ENCODE peak calls at places on chromosome 13, in five cellular contexts. Y, V, W, X and A are unnamed samples.

GRCh38 chr13:71801781-71802180 is 65.2 kb downstream of the DACH1 start:
- DNase-seq in Y (no peak), V (no peak), W (no peak), X (no peak), A (no peak)

GRCh38 chr13:88707652-88708051 is 1036.5 kb downstream of the SLITRK5 start:
- DNase-seq in Y (no peak), V (no peak), W (no peak), X (no peak), A (no peak)

GRCh38 chr13:110396913-110397379 is 89.9 kb downstream of the COL4A2 start:
- DNase-seq in Y (peak), V (peak), W (peak), X (peak), A (peak)

GRCh38 chr13:60066206-60066605 is 97.5 kb downstream of the DIAPH3 start:
- DNase-seq in Y (no peak), V (no peak), W (no peak), X (no peak), A (no peak)

GRCh38 chr13:113654175-113654560 is 3.8 kb downstream of the ATP4B start:
- DNase-seq in Y (no peak), V (no peak), W (no peak), X (no peak), A (peak)

GRCh38 chr13:75812751-75813181 is 176.6 kb downstream of the LMO7 start:
- DNase-seq in Y (peak), V (no peak), W (no peak), X (peak), A (no peak)

GRCh38 chr13:84962849-84963248 is 836.4 kb downstream of the SLITRK6 start:
- DNase-seq in Y (no peak), V (no peak), W (no peak), X (no peak), A (no peak)

GRCh38 chr13:66532146-66532545 is 698.0 kb downstream of the PCDH9 start:
- DNase-seq in Y (peak), V (no peak), W (no peak), X (peak), A (peak)

GRCh38 chr13:66359393-66359792 is 870.7 kb downstream of the PCDH9 start:
- DNase-seq in Y (no peak), V (no peak), W (no peak), X (no peak), A (no peak)

GRCh38 chr13:71864094-71864980 is 2.7 kb downstream of the DACH1 start:
- DNase-seq in Y (peak), V (no peak), W (no peak), X (peak), A (peak)

GRCh38 chr13:75415720-75416119 is 66.2 kb downstream of the TBC1D4 start:
- DNase-seq in Y (peak), V (no peak), W (no peak), X (peak), A (peak)

GRCh38 chr13:89695343-89696257 is 1651.9 kb upstream of the MIR17HG start:
- DNase-seq in Y (peak), V (peak), W (no peak), X (peak), A (no peak)

GRCh38 chr13:100597253-100597652 is 8.7 kb upstream of the GGACT start:
- DNase-seq in Y (peak), V (no peak), W (no peak), X (peak), A (no peak)

GRCh38 chr13:99982741-99983400 is 1.3 kb downstream of the ZIC2 start:
- DNase-seq in Y (no peak), V (no peak), W (no peak), X (no peak), A (peak)

DNA sequence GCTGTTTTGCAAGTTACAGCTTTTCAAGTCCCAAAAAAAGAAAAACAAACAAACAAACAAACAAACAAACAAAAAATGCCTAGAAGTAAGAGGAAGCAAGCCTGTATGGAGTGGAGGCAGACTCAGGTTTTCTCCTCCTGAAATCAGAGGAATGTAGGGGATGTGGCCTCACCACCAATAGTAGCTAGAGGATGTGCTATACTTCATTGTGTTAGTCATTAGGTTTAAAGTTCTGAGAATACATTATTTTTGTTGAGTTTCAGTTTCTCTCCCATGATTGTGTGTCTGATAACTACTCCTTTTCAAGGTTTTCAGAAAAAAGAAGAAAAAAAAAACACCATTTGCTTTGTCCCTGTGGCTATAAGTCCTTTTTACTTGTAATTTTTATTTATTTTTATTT is 524.5 kb downstream of the GPC6 start:
- DNase-seq in Y (no peak), V (no peak), W (no peak), X (no peak), A (no peak)
- TF ChIP-seq CTCF in Y (no peak), V (no peak), W (no peak), X (no peak), A (no peak)

DNA sequence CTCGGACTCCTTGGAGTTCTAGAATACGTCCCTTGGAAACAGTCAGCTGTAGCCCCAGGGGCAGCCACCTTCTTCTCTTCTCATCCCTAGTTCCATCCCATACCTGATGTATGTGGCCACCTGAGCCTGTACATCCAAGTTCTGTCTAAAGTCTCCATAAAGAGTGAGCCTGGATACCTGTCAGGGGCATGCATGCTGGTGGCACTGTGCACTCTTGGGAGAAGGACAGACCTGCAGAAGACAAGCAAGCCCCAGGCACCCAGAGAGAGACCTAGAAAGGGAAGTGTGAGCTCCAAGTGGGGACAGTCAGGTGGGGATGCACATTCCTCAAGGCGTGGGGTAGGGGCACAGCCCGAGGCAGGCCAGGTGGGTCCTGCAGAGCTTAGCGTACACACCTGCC is 21.4 kb downstream of the SIAH3 start:
- DNase-seq in Y (no peak), V (no peak), W (no peak), X (no peak), A (no peak)
- TF ChIP-seq CTCF in Y (no peak), V (no peak), W (no peak), X (no peak), A (no peak)

GRCh38 chr13:27481766-27482165 is 31.4 kb upstream of the MTIF3 start:
- DNase-seq in Y (no peak), V (no peak), W (no peak), X (peak), A (no peak)

GRCh38 chr13:27472441-27472840 is 22.1 kb upstream of the MTIF3 start:
- DNase-seq in Y (no peak), V (no peak), W (no peak), X (no peak), A (no peak)

GRCh38 chr13:27472941-27473340 is 22.6 kb upstream of the MTIF3 start:
- DNase-seq in Y (no peak), V (no peak), W (no peak), X (no peak), A (no peak)

GRCh38 chr13:27474751-27475268 is 24.4 kb upstream of the MTIF3 start:
- DNase-seq in Y (no peak), V (no peak), W (no peak), X (no peak), A (no peak)

GRCh38 chr13:27476943-27477681 is 26.7 kb upstream of the MTIF3 start:
- DNase-seq in Y (peak), V (no peak), W (no peak), X (peak), A (peak)
- TF ChIP-seq CTCF in Y (no peak), V (no peak), W (no peak), X (peak), A (no peak)

DNA sequence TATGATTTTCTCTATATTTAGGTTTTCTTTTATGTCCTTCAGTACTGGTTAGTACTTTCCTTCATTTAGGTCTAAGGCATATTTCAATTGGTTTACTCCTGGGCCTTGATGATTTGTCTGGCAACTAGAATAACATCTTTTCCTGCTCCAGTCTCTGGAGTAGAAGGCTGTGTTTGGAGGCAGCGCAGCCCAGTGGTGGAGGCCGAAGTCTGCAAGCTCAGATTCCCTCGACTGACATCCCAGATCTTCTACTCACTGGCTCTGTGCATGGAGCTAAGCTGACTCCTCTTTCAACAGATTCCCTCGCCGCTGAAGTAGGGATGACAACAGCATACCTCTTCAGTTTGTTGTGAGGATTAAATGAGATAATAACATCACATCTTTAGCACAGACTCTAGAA is 141.0 kb downstream of the RAP2A start:
- DNase-seq in Y (peak), V (no peak), W (no peak), X (peak), A (no peak)
- TF ChIP-seq CTCF in Y (peak), V (peak), W (no peak), X (peak), A (peak)

GRCh38 chr13:69324109-69324886 is 783.3 kb upstream of the ATXN8OS start:
- DNase-seq in Y (peak), V (no peak), W (no peak), X (no peak), A (no peak)

GRCh38 chr13:69319659-69320058 is 788.0 kb upstream of the ATXN8OS start:
- DNase-seq in Y (peak), V (peak), W (no peak), X (no peak), A (no peak)
- TF ChIP-seq CTCF in Y (no peak), V (no peak), W (no peak), X (no peak), A (no peak)

GRCh38 chr13:79267560-79267959 is 138.5 kb downstream of the RBM26 start:
- DNase-seq in Y (no peak), V (no peak), W (no peak), X (no peak), A (no peak)
- TF ChIP-seq CTCF in Y (no peak), V (no peak), W (no peak), X (no peak), A (no peak)